ENCODE peak calls at places on chromosomes 12 and 14, in six cellular contexts. W, M, B, H, V and F are unnamed samples.

GRCh38 chr12:95505039-95505438 is 31.1 kb downstream of the METAP2 start:
- DNase-seq in H (no peak), V (no peak), B (no peak), W (no peak), M (no peak), F (no peak)

GRCh38 chr12:100871335-100871734 is 76.8 kb downstream of the ANO4 start:
- DNase-seq in H (no peak), M (no peak), W (no peak), B (no peak), V (no peak), F (no peak)

GRCh38 chr14:104913413-104913812 is 11.3 kb upstream of the PLD4 start:
- DNase-seq in M (no peak), H (no peak), V (no peak), W (no peak), B (no peak), F (no peak)

GRCh38 chr12:9786726-9787339 is 26.1 kb upstream of the CD69 start:
- DNase-seq in B (no peak), M (no peak), H (no peak), W (no peak), V (no peak), F (peak)

GRCh38 chr14:104140463-104141331 is 2.3 kb downstream of the KIF26A start:
- DNase-seq in V (no peak), M (no peak), B (no peak), H (no peak), W (no peak), F (no peak)

GRCh38 chr12:121765573-121765972 is 27.9 kb downstream of the RHOF start:
- DNase-seq in W (no peak), B (no peak), H (no peak), V (peak), M (no peak), F (peak)

GRCh38 chr14:49879683-49880204 is 13.1 kb upstream of the ARF6 start:
- DNase-seq in B (peak), H (no peak), V (peak), W (peak), M (no peak), F (peak)

GRCh38 chr14:37587438-37587837 is 7.6 kb downstream of the FOXA1 start:
- DNase-seq in B (no peak), H (no peak), W (no peak), V (no peak), M (no peak), F (no peak)

GRCh38 chr14:34387974-34388533 is 74.0 kb downstream of the SPTSSA start:
- DNase-seq in B (no peak), V (no peak), W (no peak), M (no peak), H (no peak), F (peak)

GRCh38 chr12:67354322-67354721 is 85.2 kb downstream of the CAND1 start:
- DNase-seq in H (no peak), W (no peak), V (peak), M (no peak), B (no peak), F (no peak)

GRCh38 chr14:24262821-24263733 is at the start of gene TGM1:
- DNase-seq in H (no peak), V (no peak), B (no peak), M (no peak), W (no peak), F (no peak)

GRCh38 chr12:49537231-49537708 is 1.6 kb upstream of the KCNH3 start:
- DNase-seq in M (no peak), W (no peak), H (no peak), B (no peak), V (no peak), F (no peak)

GRCh38 chr12:74293689-74294131 is 243.9 kb upstream of the ATXN7L3B start:
- DNase-seq in B (no peak), W (no peak), V (no peak), H (no peak), M (no peak), F (no peak)

GRCh38 chr12:13980548-13981295 is 680 bp downstream of the GRIN2B start:
- DNase-seq in W (no peak), B (no peak), V (no peak), M (no peak), H (no peak), F (no peak)

GRCh38 chr12:79058342-79058741 is 193.8 kb downstream of the SYT1 start:
- DNase-seq in H (no peak), W (no peak), B (no peak), V (peak), M (no peak), F (peak)

GRCh38 chr12:108690799-108691153 is 40.5 kb downstream of the CORO1C start:
- DNase-seq in B (no peak), W (no peak), M (no peak), V (no peak), H (no peak), F (no peak)

GRCh38 chr12:93662961-93663728 is 14.0 kb upstream of the CRADD start:
- DNase-seq in H (no peak), V (peak), B (no peak), W (no peak), M (no peak), F (no peak)